ENCODE peak calls at places on chromosomes 13 and 19, in five cellular contexts. N is neuronal stem cell; X is psoas muscle; U is brain microvascular endothelial cell; O is naive thymus-derived CD4-positive, alpha-beta T cell. F is an unnamed sample.
A peak's percentile ranks its signal among the peaks of the same experiment; 100 is the strongest.

GRCh38 chr19:12933287-12934072 is at the start of gene FARSA:
- DNase-seq in U (peak; percentile 92), N (peak; percentile 80), O (peak; percentile 82), X (peak; percentile 95), F (peak; percentile 94)

GRCh38 chr13:73273737-73274136 is 214.9 kb downstream of the KLF5 start:
- DNase-seq in O (no peak), X (no peak), U (peak; percentile 59), N (no peak), F (no peak)

GRCh38 chr19:29389495-29389894 is 136.3 kb upstream of the VSTM2B start:
- DNase-seq in O (no peak), X (no peak), N (no peak), U (no peak), F (no peak)

GRCh38 chr13:31885994-31886393 is 145.6 kb upstream of the FRY start:
- DNase-seq in U (no peak), X (no peak), O (no peak), N (no peak), F (no peak)

GRCh38 chr19:52212572-52213255 is 22.9 kb downstream of the PPP2R1A start:
- DNase-seq in X (no peak), N (no peak), O (no peak), U (no peak), F (no peak)

GRCh38 chr19:13241321-13242104 is 91.3 kb downstream of the IER2 start:
- DNase-seq in U (no peak), O (peak; percentile 4), X (no peak), N (no peak), F (no peak)

GRCh38 chr19:16457195-16457953 is 14.4 kb downstream of the EPS15L1 start:
- DNase-seq in X (peak; percentile 76), U (no peak), O (no peak), N (no peak), F (no peak)

GRCh38 chr13:98706446-98707110 is 45.9 kb downstream of the SLC15A1 start:
- DNase-seq in X (no peak), U (peak; percentile 61), O (no peak), N (no peak), F (no peak)

GRCh38 chr19:50632151-50632835 is 7.4 kb downstream of the SYT3 start:
- DNase-seq in U (no peak), X (no peak), N (no peak), O (no peak), F (no peak)

GRCh38 chr19:41941410-41942202 is 13.4 kb upstream of the ERFL start:
- DNase-seq in U (no peak), O (no peak), N (no peak), X (no peak), F (no peak)

GRCh38 chr13:113781571-113781970 is 22.5 kb downstream of the TMEM255B start:
- DNase-seq in O (no peak), N (no peak), X (no peak), U (no peak), F (no peak)

GRCh38 chr19:19132912-19133311 is 5.4 kb downstream of the TMEM161A start:
- DNase-seq in O (no peak), N (no peak), U (no peak), X (no peak), F (no peak)

GRCh38 chr13:39602614-39603366 is at the start of gene LHFPL6:
- DNase-seq in X (peak; percentile 87), N (peak; percentile 73), O (peak; percentile 19), U (peak; percentile 77), F (no peak)

GRCh38 chr13:47588676-47589075 is 412.4 kb downstream of the SUCLA2 start:
- DNase-seq in N (no peak), O (no peak), X (no peak), U (no peak), F (no peak)

GRCh38 chr13:24168980-24169379 is 8.5 kb downstream of the SPATA13 start:
- DNase-seq in O (no peak), X (no peak), N (no peak), U (no peak), F (no peak)

GRCh38 chr19:4454952-4455738 is 2.4 kb downstream of the UBXN6 start:
- DNase-seq in U (peak; percentile 39), X (peak; percentile 70), N (no peak), O (no peak), F (no peak)

GRCh38 chr19:32691291-32691951 is at the start of gene NUDT19:
- DNase-seq in O (peak; percentile 61), X (peak; percentile 93), N (peak; percentile 36), U (peak; percentile 79), F (peak; percentile 90)

GRCh38 chr19:15871570-15871969 is 26.3 kb downstream of the CYP4F2 start:
- DNase-seq in U (no peak), N (no peak), X (no peak), O (peak; percentile 15), F (no peak)

GRCh38 chr19:2983351-2984195 is 6.2 kb downstream of the TLE6 start:
- DNase-seq in N (no peak), X (peak; percentile 84), O (no peak), U (no peak), F (no peak)

GRCh38 chr13:112693831-112694497 is 4.1 kb downstream of the ATP11A start:
- DNase-seq in X (no peak), N (no peak), U (peak; percentile 34), O (no peak), F (no peak)

GRCh38 chr13:112132142-112132541 is 65.2 kb downstream of the SOX1 start:
- DNase-seq in N (no peak), O (no peak), X (no peak), U (no peak), F (no peak)

GRCh38 chr13:26914624-26915023 is 154.0 kb upstream of the GPR12 start:
- DNase-seq in O (no peak), X (no peak), U (no peak), N (no peak), F (no peak)

GRCh38 chr13:112959206-112959605 is 9.8 kb upstream of the MCF2L start:
- DNase-seq in X (no peak), N (no peak), O (no peak), U (no peak), F (no peak)

GRCh38 chr13:27461940-27462584 is 11.7 kb upstream of the MTIF3 start:
- DNase-seq in O (no peak), N (no peak), U (no peak), X (no peak), F (no peak)

GRCh38 chr19:39671739-39672363 is 16.1 kb downstream of the LGALS16 start:
- DNase-seq in X (no peak), U (peak; percentile 48), O (peak; percentile 73), N (peak; percentile 46), F (peak; percentile 33)

GRCh38 chr13:109256866-109257760 is 529.3 kb downstream of the IRS2 start:
- DNase-seq in O (no peak), U (peak; percentile 96), N (no peak), X (no peak), F (no peak)

GRCh38 chr13:43180837-43181236 is 157.5 kb downstream of the DNAJC15 start:
- DNase-seq in U (no peak), N (no peak), X (no peak), O (no peak), F (no peak)

GRCh38 chr13:103006706-103007426 is 59.4 kb downstream of the SLC10A2 start:
- DNase-seq in O (no peak), N (no peak), U (no peak), X (no peak), F (no peak)

GRCh38 chr13:28609936-28610335 is 49.0 kb upstream of the POMP start:
- DNase-seq in O (no peak), N (no peak), X (no peak), U (peak; percentile 57), F (no peak)

DNA sequence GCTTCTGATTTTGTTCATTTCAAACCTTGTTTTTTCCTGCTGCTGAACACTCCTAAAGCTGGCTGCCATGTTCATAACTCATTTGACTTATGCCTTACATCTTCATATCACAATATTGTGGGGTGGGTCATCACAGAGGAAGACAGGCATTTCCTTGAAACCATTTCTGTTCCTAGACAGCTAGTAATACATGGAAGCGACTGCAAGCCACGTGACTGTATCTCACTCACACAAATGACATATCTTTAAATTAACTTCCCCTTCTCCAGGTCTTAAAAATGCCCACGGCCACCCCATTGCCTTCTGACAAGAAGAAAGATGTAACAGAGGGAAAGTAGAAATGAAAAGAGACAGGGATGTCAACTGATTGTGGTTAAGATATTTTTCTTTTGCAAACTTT is 236.8 kb downstream of the LMO7 start:
- DNase-seq in X (no peak), N (no peak), O (no peak), U (no peak), F (no peak)
- H3K4me3 ChIP-seq in X (no peak overlapping the region), N (no peak overlapping the region), O (no peak overlapping the region), U (no peak overlapping the region), F (no peak overlapping the region)

DNA sequence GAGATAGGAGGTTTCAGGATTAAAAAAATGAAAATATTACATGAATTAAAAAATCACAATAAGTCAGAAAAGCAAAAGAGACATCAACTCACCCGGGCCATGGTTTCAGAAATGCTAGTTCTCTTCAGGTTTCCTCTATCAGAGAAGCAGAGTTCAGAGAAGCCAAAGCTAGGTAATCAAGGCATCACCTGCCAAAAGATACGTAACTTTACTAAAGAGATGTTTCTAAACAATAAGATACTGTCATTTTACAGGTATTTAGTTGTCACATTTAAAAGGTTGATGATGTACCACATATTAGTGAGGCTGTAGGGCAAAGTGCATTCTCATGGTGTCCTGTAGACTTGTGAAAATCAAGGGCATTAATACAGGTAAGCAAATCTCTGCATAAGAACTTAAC is 51.2 kb downstream of the ZNF45 start:
- DNase-seq in O (no peak), X (no peak), U (no peak), N (no peak), F (no peak)
- H3K4me3 ChIP-seq in O (no peak within 1 kb of the TSS), X (no peak within 1 kb of the TSS), U (no peak within 1 kb of the TSS), N (no peak within 1 kb of the TSS), F (no peak within 1 kb of the TSS)

GRCh38 chr19:48393559-48394330 is at the start of gene GRIN2D:
- DNase-seq in O (no peak), U (no peak), N (no peak), X (no peak), F (peak; percentile 22)
- H3K4me3 ChIP-seq in O (no peak within 1 kb of the TSS), U (peak within 1 kb of the TSS; percentile 15), N (peak within 1 kb of the TSS; percentile 45), X (peak within 1 kb of the TSS; percentile 30), F (no peak within 1 kb of the TSS)

GRCh38 chr19:47650695-47651094 is 41.8 kb downstream of the BICRA start:
- DNase-seq in N (no peak), O (no peak), X (peak; percentile 20), U (no peak), F (no peak)

GRCh38 chr19:47651691-47652090 is 42.8 kb downstream of the BICRA start:
- DNase-seq in O (no peak), X (peak; percentile 39), N (no peak), U (no peak), F (no peak)

GRCh38 chr19:47651132-47651531 is 42.2 kb downstream of the BICRA start:
- DNase-seq in U (no peak), X (peak; percentile 24), O (no peak), N (no peak), F (no peak)

GRCh38 chr19:47646924-47647323 is 38.0 kb downstream of the BICRA start:
- DNase-seq in U (no peak), X (no peak), O (no peak), N (no peak), F (no peak)

GRCh38 chr19:47649588-47649987 is 40.7 kb downstream of the BICRA start:
- DNase-seq in O (no peak), U (no peak), N (no peak), X (no peak), F (no peak)
- H3K4me3 ChIP-seq in O (no peak overlapping the region), U (no peak overlapping the region), N (no peak overlapping the region), X (no peak overlapping the region), F (no peak overlapping the region)

DNA sequence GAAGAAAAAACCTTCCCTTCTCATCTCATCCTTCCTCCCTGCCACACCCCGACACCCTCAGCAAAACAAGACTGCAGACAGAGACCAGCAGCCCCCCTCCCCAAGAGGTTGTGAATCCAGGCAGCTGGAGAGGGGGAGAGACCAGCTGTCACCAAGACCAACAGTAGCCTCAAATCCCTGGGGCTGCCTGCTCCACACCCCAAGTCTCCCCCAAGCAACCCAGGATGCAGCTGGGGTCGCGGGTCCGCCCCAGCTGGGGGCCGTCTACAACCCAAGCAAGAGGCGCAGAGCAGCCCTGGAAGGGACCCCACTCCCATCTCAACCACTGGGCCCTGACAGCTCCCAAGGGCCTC is 7.1 kb downstream of the KLF16 start:
- DNase-seq in X (no peak), U (no peak), O (peak; percentile 28), N (no peak), F (no peak)
- H3K4me3 ChIP-seq in X (peak overlapping the region; percentile 61), U (peak overlapping the region; percentile 32), O (peak overlapping the region; percentile 84), N (no peak overlapping the region), F (peak overlapping the region; percentile 59)

F was measured in CD4-positive, CD25-positive, alpha-beta regulatory T cell.